ENCODE peak calls at places on chromosomes 7 and 10, in five cellular contexts. One of them, this sample, is unnamed. For H3K4me1, H3K27me3 and H3K36me3, the result is how much of the 10 kb centered on the place peaks cover.

GRCh38 chr10:132384618-132385510 is 12.1 kb upstream of the PWWP2B start:
- DNase-seq in naive thymus-derived CD4-positive, alpha-beta T cell: no peak
- DNase-seq in cardiac muscle cell: no peak
- DNase-seq in transverse colon: peak
- DNase-seq in PC-3: no peak
- DNase-seq in this sample: peak

GRCh38 chr7:101868191-101868950 is 50.9 kb downstream of the CUX1 start:
- DNase-seq in PC-3: no peak
- DNase-seq in naive thymus-derived CD4-positive, alpha-beta T cell: no peak
- DNase-seq in cardiac muscle cell: no peak
- DNase-seq in transverse colon: no peak
- DNase-seq in this sample: no peak

GRCh38 chr10:114575417-114576131 is 82.5 kb downstream of the ABLIM1 start:
- DNase-seq in naive thymus-derived CD4-positive, alpha-beta T cell: no peak
- DNase-seq in PC-3: no peak
- DNase-seq in cardiac muscle cell: no peak
- DNase-seq in transverse colon: no peak
- DNase-seq in this sample: no peak

GRCh38 chr10:104548090-104548489 is 93.0 kb upstream of the SORCS3 start:
- DNase-seq in naive thymus-derived CD4-positive, alpha-beta T cell: no peak
- DNase-seq in transverse colon: no peak
- DNase-seq in PC-3: peak
- DNase-seq in cardiac muscle cell: peak
- DNase-seq in this sample: no peak

GRCh38 chr10:3484306-3485187 is 300.5 kb downstream of the KLF6 start:
- DNase-seq in PC-3: no peak
- DNase-seq in transverse colon: no peak
- DNase-seq in naive thymus-derived CD4-positive, alpha-beta T cell: no peak
- DNase-seq in cardiac muscle cell: peak
- DNase-seq in this sample: no peak

GRCh38 chr7:139603896-139604295 is 80.4 kb downstream of the CLEC2L start:
- DNase-seq in naive thymus-derived CD4-positive, alpha-beta T cell: no peak
- DNase-seq in transverse colon: no peak
- DNase-seq in cardiac muscle cell: no peak
- DNase-seq in PC-3: no peak
- DNase-seq in this sample: no peak

GRCh38 chr7:74002474-74003017 is 25.4 kb upstream of the ELN start:
- DNase-seq in PC-3: peak
- DNase-seq in transverse colon: peak
- DNase-seq in naive thymus-derived CD4-positive, alpha-beta T cell: peak
- DNase-seq in cardiac muscle cell: no peak
- DNase-seq in this sample: peak

GRCh38 chr7:94698275-94698674 is 42.3 kb upstream of the SGCE start:
- DNase-seq in transverse colon: no peak
- DNase-seq in cardiac muscle cell: no peak
- DNase-seq in naive thymus-derived CD4-positive, alpha-beta T cell: no peak
- DNase-seq in PC-3: peak
- DNase-seq in this sample: no peak

GRCh38 chr7:126792501-126792900 is 460.2 kb downstream of the GRM8 start:
- DNase-seq in naive thymus-derived CD4-positive, alpha-beta T cell: no peak
- DNase-seq in cardiac muscle cell: no peak
- DNase-seq in transverse colon: no peak
- DNase-seq in PC-3: no peak
- DNase-seq in this sample: no peak

GRCh38 chr10:101064415-101065030 is 2.7 kb downstream of the KAZALD1 start:
- DNase-seq in naive thymus-derived CD4-positive, alpha-beta T cell: no peak
- DNase-seq in transverse colon: no peak
- DNase-seq in cardiac muscle cell: no peak
- DNase-seq in PC-3: no peak
- DNase-seq in this sample: no peak
- H3K4me1 ChIP-seq in naive thymus-derived CD4-positive, alpha-beta T cell: under half
- H3K4me1 ChIP-seq in transverse colon: half or more
- H3K4me1 ChIP-seq in cardiac muscle cell: under half
- H3K4me1 ChIP-seq in PC-3: under half
- H3K4me1 ChIP-seq in this sample: under half

GRCh38 chr7:155378580-155378934 is 79.4 kb upstream of the EN2 start:
- DNase-seq in transverse colon: no peak
- DNase-seq in PC-3: no peak
- DNase-seq in cardiac muscle cell: no peak
- DNase-seq in naive thymus-derived CD4-positive, alpha-beta T cell: no peak
- DNase-seq in this sample: no peak

GRCh38 chr7:155375337-155376277 is 77.9 kb downstream of the INSIG1 start:
- DNase-seq in naive thymus-derived CD4-positive, alpha-beta T cell: no peak
- DNase-seq in transverse colon: no peak
- DNase-seq in PC-3: peak
- DNase-seq in cardiac muscle cell: no peak
- DNase-seq in this sample: no peak

GRCh38 chr7:155378959-155379871 is 78.7 kb upstream of the EN2 start:
- DNase-seq in naive thymus-derived CD4-positive, alpha-beta T cell: no peak
- DNase-seq in transverse colon: no peak
- DNase-seq in cardiac muscle cell: no peak
- DNase-seq in PC-3: no peak
- DNase-seq in this sample: no peak

GRCh38 chr7:155377837-155378579 is 79.9 kb upstream of the EN2 start:
- DNase-seq in PC-3: peak
- DNase-seq in transverse colon: peak
- DNase-seq in naive thymus-derived CD4-positive, alpha-beta T cell: no peak
- DNase-seq in cardiac muscle cell: peak
- DNase-seq in this sample: no peak

GRCh38 chr7:155377071-155377836 is 79.6 kb downstream of the INSIG1 start:
- DNase-seq in transverse colon: no peak
- DNase-seq in naive thymus-derived CD4-positive, alpha-beta T cell: no peak
- DNase-seq in PC-3: no peak
- DNase-seq in cardiac muscle cell: no peak
- DNase-seq in this sample: peak
- H3K27me3 ChIP-seq in transverse colon: half or more
- H3K27me3 ChIP-seq in naive thymus-derived CD4-positive, alpha-beta T cell: under half
- H3K27me3 ChIP-seq in PC-3: half or more
- H3K27me3 ChIP-seq in cardiac muscle cell: half or more
- H3K27me3 ChIP-seq in this sample: under half

GRCh38 chr7:43876266-43876665 is 6.9 kb upstream of the MRPS24 start:
- DNase-seq in PC-3: no peak
- DNase-seq in naive thymus-derived CD4-positive, alpha-beta T cell: no peak
- DNase-seq in transverse colon: no peak
- DNase-seq in cardiac muscle cell: no peak
- DNase-seq in this sample: no peak
- H3K36me3 ChIP-seq in PC-3: under half
- H3K36me3 ChIP-seq in naive thymus-derived CD4-positive, alpha-beta T cell: under half
- H3K36me3 ChIP-seq in transverse colon: under half
- H3K36me3 ChIP-seq in cardiac muscle cell: under half
- H3K36me3 ChIP-seq in this sample: under half

GRCh38 chr10:66929375-66929774 is 3.5 kb downstream of the LRRTM3 start:
- DNase-seq in PC-3: no peak
- DNase-seq in transverse colon: no peak
- DNase-seq in cardiac muscle cell: no peak
- DNase-seq in naive thymus-derived CD4-positive, alpha-beta T cell: no peak
- DNase-seq in this sample: no peak
- H3K4me1 ChIP-seq in PC-3: under half
- H3K4me1 ChIP-seq in transverse colon: under half
- H3K4me1 ChIP-seq in cardiac muscle cell: under half
- H3K4me1 ChIP-seq in naive thymus-derived CD4-positive, alpha-beta T cell: under half
- H3K4me1 ChIP-seq in this sample: under half

GRCh38 chr10:129963831-129964501 is at the start of gene EBF3:
- DNase-seq in transverse colon: peak
- DNase-seq in PC-3: peak
- DNase-seq in naive thymus-derived CD4-positive, alpha-beta T cell: no peak
- DNase-seq in cardiac muscle cell: peak
- DNase-seq in this sample: peak

GRCh38 chr10:129962092-129962494 is 2.0 kb downstream of the EBF3 start:
- DNase-seq in naive thymus-derived CD4-positive, alpha-beta T cell: no peak
- DNase-seq in cardiac muscle cell: peak
- DNase-seq in PC-3: no peak
- DNase-seq in transverse colon: no peak
- DNase-seq in this sample: no peak

GRCh38 chr10:129963076-129963830 is 821 bp downstream of the EBF3 start:
- DNase-seq in cardiac muscle cell: peak
- DNase-seq in naive thymus-derived CD4-positive, alpha-beta T cell: no peak
- DNase-seq in transverse colon: no peak
- DNase-seq in PC-3: no peak
- DNase-seq in this sample: peak

GRCh38 chr10:129961274-129961839 is 2.7 kb downstream of the EBF3 start:
- DNase-seq in cardiac muscle cell: no peak
- DNase-seq in naive thymus-derived CD4-positive, alpha-beta T cell: no peak
- DNase-seq in PC-3: no peak
- DNase-seq in transverse colon: no peak
- DNase-seq in this sample: no peak

DNA sequence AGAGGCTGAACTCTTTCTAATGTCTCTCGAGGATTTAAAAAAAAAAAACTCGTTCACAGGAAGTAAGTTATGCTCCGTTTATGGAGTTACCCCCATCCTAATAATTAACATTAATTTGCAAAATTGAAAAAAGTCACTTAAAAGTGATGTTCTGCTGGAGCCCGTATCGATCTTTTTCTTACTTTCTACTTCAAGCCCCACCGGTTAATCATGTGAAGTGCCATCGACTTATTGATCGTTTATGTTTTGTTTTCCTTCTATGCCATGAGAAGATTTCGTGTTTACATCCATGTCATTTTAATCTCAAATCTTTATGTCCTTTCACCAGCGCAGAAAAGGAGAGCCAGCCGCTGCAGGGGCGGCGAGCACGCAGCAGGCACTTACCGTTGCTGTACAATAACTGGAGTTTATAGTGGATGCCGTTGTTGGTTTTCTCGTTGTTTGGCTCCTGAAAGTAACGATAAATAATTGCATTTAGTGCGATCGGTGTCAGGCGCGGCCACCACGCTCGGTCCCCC is 1.5 kb downstream of the EBF3 start:
- DNase-seq in cardiac muscle cell: peak
- DNase-seq in transverse colon: no peak
- DNase-seq in PC-3: no peak
- DNase-seq in naive thymus-derived CD4-positive, alpha-beta T cell: no peak
- DNase-seq in this sample: no peak
- H3K27me3 ChIP-seq in cardiac muscle cell: half or more
- H3K27me3 ChIP-seq in transverse colon: half or more
- H3K27me3 ChIP-seq in PC-3: half or more
- H3K27me3 ChIP-seq in naive thymus-derived CD4-positive, alpha-beta T cell: under half
- H3K27me3 ChIP-seq in this sample: under half

DNA sequence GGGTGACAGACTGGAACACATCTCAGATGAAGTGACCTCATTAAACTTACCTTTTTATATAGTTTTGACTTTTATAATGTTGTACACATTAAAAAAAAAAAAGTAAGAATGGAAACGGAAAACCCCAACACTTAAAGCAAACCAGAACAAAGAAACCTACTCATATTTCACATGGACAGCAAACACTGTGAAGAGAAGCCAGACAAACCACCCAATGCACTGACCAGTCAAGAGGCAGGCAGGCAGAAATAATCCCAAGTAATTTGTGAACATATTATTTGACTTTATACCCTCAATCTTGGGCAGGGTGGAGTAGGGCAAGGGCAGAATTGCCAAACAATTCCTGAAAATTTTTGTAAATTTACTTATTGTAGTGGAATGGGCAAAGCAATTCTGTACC is 39.8 kb downstream of the WAPL start:
- DNase-seq in PC-3: no peak
- DNase-seq in transverse colon: no peak
- DNase-seq in cardiac muscle cell: no peak
- DNase-seq in naive thymus-derived CD4-positive, alpha-beta T cell: no peak
- DNase-seq in this sample: no peak
- H3K36me3 ChIP-seq in PC-3: under half
- H3K36me3 ChIP-seq in transverse colon: under half
- H3K36me3 ChIP-seq in cardiac muscle cell: under half
- H3K36me3 ChIP-seq in naive thymus-derived CD4-positive, alpha-beta T cell: under half
- H3K36me3 ChIP-seq in this sample: under half

DNA sequence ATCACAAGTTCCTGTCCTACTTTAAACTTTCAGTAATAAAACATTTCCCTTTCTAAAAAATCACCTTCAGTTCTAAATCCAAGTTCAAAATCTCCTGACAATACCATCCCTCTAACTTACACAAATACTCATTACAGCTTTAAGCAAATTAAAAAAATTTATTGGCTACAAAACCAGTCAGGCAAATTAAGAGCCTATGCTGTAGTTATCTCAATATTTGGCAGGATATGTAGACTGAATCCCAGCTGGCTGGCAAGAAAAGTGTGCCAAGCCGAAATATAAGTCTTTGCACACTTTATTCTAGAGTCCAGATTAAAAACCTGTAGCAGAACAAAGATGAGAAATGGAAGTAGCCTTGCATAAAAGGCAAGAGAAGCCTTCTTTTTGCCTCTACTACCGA is 9.5 kb downstream of the WAPL start:
- DNase-seq in naive thymus-derived CD4-positive, alpha-beta T cell: no peak
- DNase-seq in cardiac muscle cell: no peak
- DNase-seq in PC-3: no peak
- DNase-seq in transverse colon: no peak
- DNase-seq in this sample: no peak
- H3K4me1 ChIP-seq in naive thymus-derived CD4-positive, alpha-beta T cell: under half
- H3K4me1 ChIP-seq in cardiac muscle cell: under half
- H3K4me1 ChIP-seq in PC-3: under half
- H3K4me1 ChIP-seq in transverse colon: under half
- H3K4me1 ChIP-seq in this sample: under half

DNA sequence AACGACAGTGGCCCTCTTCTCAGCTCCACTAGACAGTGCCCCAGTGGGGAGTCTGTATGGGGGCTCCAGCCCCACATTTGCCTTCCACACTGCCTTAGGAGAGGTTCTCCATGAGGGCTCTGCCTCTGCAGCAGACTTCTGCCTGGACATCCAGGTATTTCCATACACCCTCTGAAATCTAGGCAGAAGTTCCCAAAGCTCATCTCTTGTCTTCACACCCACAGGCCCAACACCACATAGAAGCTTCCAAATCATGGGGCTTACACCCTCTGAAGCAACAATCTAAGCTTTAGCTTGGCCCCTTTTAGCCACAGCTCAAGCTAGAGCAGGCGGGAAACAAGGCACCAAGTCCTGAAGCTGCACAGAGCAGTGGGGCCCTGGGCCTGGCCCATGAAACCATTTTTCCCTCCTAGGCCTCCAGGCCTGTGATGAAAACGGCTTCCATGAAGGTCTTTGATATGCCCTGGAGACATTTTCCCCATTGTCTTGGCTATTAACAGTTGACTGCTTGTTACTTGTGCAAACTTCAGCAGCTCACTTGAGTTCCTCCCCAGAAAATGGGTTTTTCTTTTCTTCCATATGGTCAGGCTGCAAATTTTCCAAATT is 89.2 kb downstream of the KBTBD2 start:
- DNase-seq in PC-3: no peak
- DNase-seq in naive thymus-derived CD4-positive, alpha-beta T cell: no peak
- DNase-seq in transverse colon: no peak
- DNase-seq in cardiac muscle cell: no peak
- DNase-seq in this sample: no peak
- H3K27me3 ChIP-seq in PC-3: under half
- H3K27me3 ChIP-seq in naive thymus-derived CD4-positive, alpha-beta T cell: under half
- H3K27me3 ChIP-seq in transverse colon: under half
- H3K27me3 ChIP-seq in cardiac muscle cell: under half
- H3K27me3 ChIP-seq in this sample: under half

This sample was measured in aorta.